ENCODE peak calls at places on chromosomes 12 and 14, in seven cellular contexts. F is K562; B is cardiac muscle cell; M is body of pancreas; A is left ventricle myocardium inferior; L is CD8-positive, alpha-beta T cell; R is lower lobe of right lung. W is an unnamed sample.

GRCh38 chr14:68956728-68957127 is 22.4 kb downstream of the ACTN1 start:
- DNase-seq in F (no peak), B (no peak), M (no peak), A (no peak), L (no peak), R (no peak), W (no peak)

GRCh38 chr14:94041551-94042346 is 15.6 kb downstream of the OTUB2 start:
- DNase-seq in F (no peak), B (peak; percentile 42), M (peak; percentile 28), A (peak; percentile 64), L (no peak), R (peak; percentile 72), W (no peak)

GRCh38 chr14:104433401-104434213 is 146.0 kb upstream of the C14orf180 start:
- DNase-seq in F (no peak), B (no peak), M (no peak), A (no peak), L (peak; percentile 49), R (peak; percentile 41), W (no peak)

GRCh38 chr14:54622189-54622958 is 55.4 kb downstream of the SAMD4A start:
- DNase-seq in F (no peak), B (no peak), M (no peak), A (no peak), L (no peak), R (no peak), W (peak; percentile 52)

GRCh38 chr12:120982659-120983058 is 4.3 kb downstream of the HNF1A start:
- DNase-seq in F (no peak), B (no peak), M (no peak), A (no peak), L (no peak), R (no peak), W (no peak)

GRCh38 chr12:129531004-129531403 is 372.8 kb downstream of the TMEM132D start:
- DNase-seq in F (no peak), B (no peak), M (peak; percentile 63), A (no peak), L (no peak), R (no peak), W (no peak)

GRCh38 chr14:102317564-102318248 is 1.8 kb upstream of the ZNF839 start:
- DNase-seq in F (no peak), B (peak; percentile 50), M (no peak), A (peak; percentile 42), L (no peak), R (no peak), W (no peak)

GRCh38 chr12:63151898-63152700 is 1.1 kb upstream of the AVPR1A start:
- DNase-seq in F (peak; percentile 15), B (peak; percentile 65), M (peak; percentile 36), A (peak; percentile 20), L (no peak), R (no peak), W (peak; percentile 3)

GRCh38 chr12:47088021-47088944 is 8.5 kb upstream of the AMIGO2 start:
- DNase-seq in F (no peak), B (peak; percentile 15), M (no peak), A (no peak), L (no peak), R (no peak), W (no peak)

GRCh38 chr14:99821519-99822165 is 28.4 kb downstream of the EML1 start:
- DNase-seq in F (no peak), B (peak; percentile 57), M (no peak), A (no peak), L (no peak), R (no peak), W (no peak)

GRCh38 chr14:22520235-22520634 is 68.8 kb downstream of the DAD1 start:
- DNase-seq in F (peak; percentile 7), B (no peak), M (no peak), A (no peak), L (no peak), R (no peak), W (no peak)

GRCh38 chr12:6927379-6927991 is at the start of gene ATN1:
- DNase-seq in F (peak; percentile 76), B (peak; percentile 87), M (peak; percentile 75), A (peak; percentile 86), L (peak; percentile 69), R (peak; percentile 77), W (peak; percentile 64)

GRCh38 chr14:100389497-100390104 is 66.5 kb downstream of the SLC25A47 start:
- DNase-seq in F (no peak), B (no peak), M (peak; percentile 75), A (no peak), L (no peak), R (no peak), W (no peak)

GRCh38 chr12:32753605-32754004 is 2.1 kb downstream of the YARS2 start:
- DNase-seq in F (no peak), B (no peak), M (no peak), A (no peak), L (no peak), R (no peak), W (no peak)
- H3K4me3 ChIP-seq in F (peak overlapping the region; percentile 73), B (no peak overlapping the region), M (no peak overlapping the region), A (peak overlapping the region; percentile 97), L (no peak overlapping the region), R (peak overlapping the region; percentile 87), W (peak overlapping the region; percentile 100)

DNA sequence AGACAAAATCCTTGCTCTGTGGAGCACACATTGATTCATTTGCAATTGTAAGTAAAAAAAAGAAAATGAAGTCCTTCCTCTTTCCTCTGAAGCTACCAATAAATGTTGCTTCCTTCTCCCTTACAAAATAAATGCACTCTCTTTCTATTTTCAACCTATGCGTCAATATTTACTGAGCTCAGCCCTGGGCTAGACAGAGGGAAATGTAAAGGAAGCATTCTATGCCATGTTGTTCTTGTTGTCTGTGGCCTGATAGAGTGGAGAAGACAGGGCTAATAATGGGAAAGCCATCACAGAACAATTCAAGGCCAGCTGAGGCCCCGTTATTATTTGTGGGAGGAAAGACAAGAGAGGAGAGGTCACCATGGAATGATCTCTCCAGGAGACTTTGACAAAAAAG is 3.0 kb downstream of the ABHD12B start:
- DNase-seq in F (no peak), B (no peak), M (no peak), A (no peak), L (no peak), R (no peak), W (no peak)
- H3K27me3 ChIP-seq in F (peaks cover 8% of the 10 kb centered on the region), B (peaks cover 56% of the 10 kb centered on the region), M (no peaks in the 10 kb centered on the region), A (peaks cover 75% of the 10 kb centered on the region), L (peaks cover 16% of the 10 kb centered on the region), R (peaks cover 36% of the 10 kb centered on the region), W (no peaks in the 10 kb centered on the region)

GRCh38 chr14:86790408-86791364 is 1202.3 kb downstream of the GALC start:
- DNase-seq in F (no peak), B (no peak), M (no peak), A (no peak), L (no peak), R (no peak), W (no peak)
- TF ChIP-seq CTCF in F (no peak), B (peak; percentile 24), M (no peak), A (no peak), L (no peak), R (no peak), W (no peak)

GRCh38 chr12:106301241-106301610 is 1.3 kb upstream of the TCP11L2 start:
- DNase-seq in F (no peak), B (no peak), M (no peak), A (no peak), L (no peak), R (no peak), W (no peak)
- H3K4me3 ChIP-seq in F (no peak overlapping the region), B (no peak overlapping the region), M (no peak overlapping the region), A (peak overlapping the region; percentile 97), L (peak overlapping the region; percentile 60), R (peak overlapping the region; percentile 97), W (no peak overlapping the region)

GRCh38 chr14:63046339-63047268 is 1.3 kb upstream of the KCNH5 start:
- DNase-seq in F (no peak), B (no peak), M (no peak), A (no peak), L (no peak), R (no peak), W (no peak)

GRCh38 chr14:63050694-63051093 is 5.4 kb upstream of the KCNH5 start:
- DNase-seq in F (no peak), B (no peak), M (no peak), A (no peak), L (no peak), R (no peak), W (no peak)

GRCh38 chr14:63045612-63046320 is 508 bp upstream of the KCNH5 start:
- DNase-seq in F (no peak), B (peak; percentile 68), M (peak; percentile 20), A (no peak), L (no peak), R (peak; percentile 41), W (no peak)

GRCh38 chr14:63039800-63040380 is 5.4 kb downstream of the KCNH5 start:
- DNase-seq in F (no peak), B (peak; percentile 68), M (no peak), A (no peak), L (no peak), R (no peak), W (no peak)

DNA sequence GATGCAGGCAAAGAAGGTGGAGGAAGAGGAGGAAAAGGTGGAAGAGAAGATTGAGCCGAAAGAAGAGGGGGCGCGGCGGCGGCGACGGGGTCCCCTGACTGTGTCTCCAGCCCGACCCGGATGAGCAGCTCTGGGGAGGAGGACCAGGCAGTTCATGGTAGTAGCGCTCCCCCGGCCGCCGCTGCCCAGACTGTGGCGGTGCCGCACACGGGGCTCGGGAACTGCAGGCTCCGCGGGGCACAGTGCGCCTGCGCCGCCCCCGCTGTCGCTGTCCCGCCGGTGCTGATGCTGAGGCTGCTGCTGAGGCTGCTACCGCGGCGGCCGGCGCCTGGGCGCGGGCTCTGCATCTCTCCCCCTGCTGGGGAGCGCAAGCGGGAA is at the start of gene KCNH5:
- DNase-seq in F (no peak), B (peak; percentile 90), M (peak; percentile 13), A (peak; percentile 16), L (no peak), R (peak; percentile 46), W (peak; percentile 19)
- H3K27me3 ChIP-seq in F (peaks cover 4% of the 10 kb centered on the region), B (peaks cover 72% of the 10 kb centered on the region), M (no peaks in the 10 kb centered on the region), A (peaks cover 97% of the 10 kb centered on the region), L (peaks cover 4% of the 10 kb centered on the region), R (peaks cover 66% of the 10 kb centered on the region), W (no peaks in the 10 kb centered on the region)

GRCh38 chr12:123436017-123436964 is at the start of gene RILPL2:
- DNase-seq in F (peak; percentile 85), B (peak; percentile 78), M (peak; percentile 90), A (peak; percentile 87), L (peak; percentile 88), R (peak; percentile 96), W (peak; percentile 94)
- TF ChIP-seq CTCF in F (no peak), B (no peak), M (no peak), A (no peak), L (no peak), R (no peak), W (no peak)

GRCh38 chr12:2667716-2668440 is 126.9 kb upstream of the FKBP4 start:
- DNase-seq in F (no peak), B (no peak), M (no peak), A (no peak), L (no peak), R (no peak), W (no peak)
- H3K4me3 ChIP-seq in F (no peak overlapping the region), B (no peak overlapping the region), M (no peak overlapping the region), A (no peak overlapping the region), L (no peak overlapping the region), R (no peak overlapping the region), W (no peak overlapping the region)